ENCODE peak calls at places on chromosomes 13 and 19, in seven cellular contexts. A, J, K, S, W, N and M are unnamed samples.

GRCh38 chr19:29583196-29584006 is 22.7 kb upstream of the POP4 start:
- DNase-seq in A (no peak), J (no peak), K (no peak), S (no peak), W (no peak), N (no peak), M (no peak)

GRCh38 chr19:41218615-41219507 is at the start of gene AXL:
- DNase-seq in A (peak), J (peak), K (peak), S (peak), W (no peak), N (peak), M (no peak)

GRCh38 chr19:2867025-2867991 is at the start of gene ZNF556:
- DNase-seq in A (peak), J (no peak), K (peak), S (no peak), W (no peak), N (peak), M (no peak)

GRCh38 chr13:76266566-76266965 is 619.6 kb downstream of the KCTD12 start:
- DNase-seq in A (no peak), J (no peak), K (no peak), S (no peak), W (no peak), N (no peak), M (no peak)

GRCh38 chr19:58381460-58382220 is 810 bp upstream of the ZNF837 start:
- DNase-seq in A (no peak), J (no peak), K (no peak), S (no peak), W (no peak), N (no peak), M (no peak)

GRCh38 chr19:55546822-55547614 is 1.7 kb upstream of the SBK3 start:
- DNase-seq in A (no peak), J (peak), K (peak), S (no peak), W (no peak), N (peak), M (no peak)

GRCh38 chr13:79973533-79973963 is 367.4 kb downstream of the SPRY2 start:
- DNase-seq in A (no peak), J (no peak), K (peak), S (no peak), W (no peak), N (no peak), M (no peak)

GRCh38 chr19:43790587-43790986 is 9.8 kb upstream of the KCNN4 start:
- DNase-seq in A (no peak), J (no peak), K (no peak), S (no peak), W (no peak), N (no peak), M (no peak)

GRCh38 chr19:57342582-57342981 is 8.5 kb upstream of the ZNF304 start:
- DNase-seq in A (no peak), J (no peak), K (no peak), S (no peak), W (no peak), N (no peak), M (no peak)

GRCh38 chr13:96080676-96081075 is 9.2 kb upstream of the HS6ST3 start:
- DNase-seq in A (no peak), J (no peak), K (no peak), S (no peak), W (no peak), N (no peak), M (no peak)

GRCh38 chr13:95677564-95678386 is 836 bp downstream of the DNAJC3 start:
- DNase-seq in A (no peak), J (peak), K (no peak), S (no peak), W (no peak), N (no peak), M (no peak)

GRCh38 chr13:26424181-26424580 is 133.3 kb upstream of the WASF3 start:
- DNase-seq in A (no peak), J (no peak), K (no peak), S (no peak), W (no peak), N (no peak), M (no peak)

GRCh38 chr19:54435551-54436016 is 13.4 kb upstream of the LENG8 start:
- DNase-seq in A (no peak), J (no peak), K (no peak), S (peak), W (no peak), N (no peak), M (no peak)

GRCh38 chr13:113564331-113565023 is 20.1 kb upstream of the TFDP1 start:
- DNase-seq in A (no peak), J (no peak), K (no peak), S (peak), W (no peak), N (no peak), M (no peak)

GRCh38 chr19:48569814-48570213 is 17.8 kb downstream of the SULT2B1 start:
- DNase-seq in A (no peak), J (no peak), K (no peak), S (no peak), W (no peak), N (no peak), M (no peak)
- TF ChIP-seq POLR2AphosphoS5 in A (no peak), J (no peak), K (no peak), S (no peak), W (no peak), N (no peak), M (no peak)

GRCh38 chr19:39557791-39558622 is 18.0 kb upstream of the EID2 start:
- DNase-seq in A (no peak), J (no peak), K (no peak), S (no peak), W (peak), N (peak), M (no peak)
- TF ChIP-seq EZH2 in A (no peak), J (no peak), K (no peak), S (no peak), W (no peak), N (no peak), M (no peak)

DNA sequence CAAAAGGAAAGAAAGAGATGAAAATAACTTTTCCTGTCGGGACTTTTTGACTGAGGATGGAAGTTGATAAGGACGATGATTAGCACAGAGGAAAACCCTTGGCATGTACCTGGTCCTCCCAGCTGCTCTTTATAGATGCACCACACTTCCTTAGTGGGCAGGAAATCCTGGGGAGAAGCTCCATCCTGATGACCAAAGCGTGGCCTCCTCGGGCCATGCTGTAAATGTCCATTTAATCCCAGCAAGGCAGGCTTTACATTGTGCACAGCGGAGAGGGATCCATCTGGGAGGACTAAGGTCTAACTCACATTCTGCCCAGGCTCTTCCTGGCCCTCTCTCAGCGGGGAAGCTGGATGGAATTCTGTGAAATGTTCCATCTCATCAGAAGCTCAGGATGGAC is 113.5 kb downstream of the COL4A2 start:
- DNase-seq in A (no peak), J (peak), K (no peak), S (no peak), W (no peak), N (no peak), M (no peak)
- H3K9ac ChIP-seq in A (no peak), J (peak), K (no peak), S (no peak), W (no peak), N (no peak), M (no peak)

GRCh38 chr19:10193666-10194499 is 870 bp downstream of the DNMT1 start:
- DNase-seq in A (no peak), J (peak), K (peak), S (peak), W (no peak), N (peak), M (no peak)

GRCh38 chr19:10195199-10195519 is 406 bp upstream of the DNMT1 start:
- DNase-seq in A (no peak), J (no peak), K (no peak), S (no peak), W (no peak), N (no peak), M (no peak)

GRCh38 chr19:10194500-10195198 is at the start of gene DNMT1:
- DNase-seq in A (peak), J (peak), K (peak), S (peak), W (peak), N (peak), M (peak)

GRCh38 chr19:10191347-10191746 is 3.4 kb downstream of the DNMT1 start:
- DNase-seq in A (no peak), J (peak), K (no peak), S (no peak), W (no peak), N (peak), M (no peak)

GRCh38 chr19:10192922-10193321 is 1.8 kb downstream of the DNMT1 start:
- DNase-seq in A (no peak), J (no peak), K (no peak), S (no peak), W (no peak), N (no peak), M (no peak)
- TF ChIP-seq POLR2AphosphoS5 in A (no peak), J (no peak), K (no peak), S (no peak), W (no peak), N (no peak), M (no peak)

DNA sequence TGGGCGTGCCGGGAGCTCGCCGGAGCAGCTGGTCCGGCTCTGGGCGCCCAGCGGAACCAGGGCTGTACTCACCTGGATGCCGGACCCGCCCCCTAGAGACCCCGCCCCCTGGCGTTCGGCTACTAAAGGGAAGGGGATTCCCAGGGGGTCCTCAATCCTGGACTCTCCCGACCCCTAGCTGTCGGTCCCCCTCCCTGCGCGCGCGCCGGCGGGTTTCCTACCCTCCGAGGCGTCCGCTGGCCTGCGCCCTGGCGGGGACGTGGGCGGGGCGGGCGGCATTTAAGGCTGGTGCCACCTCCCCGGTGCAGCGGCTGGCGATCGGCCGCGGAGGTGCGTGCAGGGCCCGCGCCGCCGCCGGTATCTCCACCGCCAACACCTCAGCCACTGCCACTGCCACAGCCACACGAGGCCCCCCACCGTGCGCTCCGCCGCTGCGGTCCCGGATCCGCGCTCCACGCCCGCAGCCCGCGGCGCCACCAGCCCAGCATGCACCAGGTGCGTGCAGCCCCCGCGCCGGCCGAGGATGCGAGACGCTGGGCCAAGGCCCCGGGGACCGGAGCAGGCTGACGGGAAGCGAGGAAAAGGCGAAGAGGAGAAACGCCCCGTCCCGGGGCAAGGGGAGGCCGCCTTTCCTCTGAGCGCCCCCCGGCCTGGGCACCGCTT is at the start of gene ATP12A:
- DNase-seq in A (no peak), J (no peak), K (no peak), S (peak), W (no peak), N (no peak), M (no peak)
- TF ChIP-seq EZH2 in A (no peak), J (peak), K (no peak), S (no peak), W (no peak), N (no peak), M (no peak)